ENCODE peak calls at places on chromosomes 6 and 20, in five cellular contexts. V, F, Q, B and H are unnamed samples.

GRCh38 chr6:141483561-141484061 is 649.1 kb upstream of the GJE1 start:
- DNase-seq in Q (no peak), V (no peak), B (no peak), F (peak), H (peak)

GRCh38 chr6:149925253-149925973 is 2.5 kb upstream of the RAET1G start:
- DNase-seq in V (peak), B (no peak), Q (peak), F (no peak), H (peak)

GRCh38 chr6:5525209-5525608 is 263.9 kb downstream of the FARS2 start:
- DNase-seq in F (no peak), V (no peak), B (no peak), Q (no peak), H (peak)

GRCh38 chr20:20712004-20712473 is 405 bp downstream of the RALGAPA2 start:
- DNase-seq in B (peak), Q (no peak), F (no peak), V (peak), H (no peak)

GRCh38 chr6:38378801-38379200 is 260.9 kb downstream of the BTBD9 start:
- DNase-seq in B (no peak), V (no peak), Q (no peak), F (no peak), H (no peak)

GRCh38 chr6:79718509-79719247 is 87.5 kb downstream of the SH3BGRL2 start:
- DNase-seq in B (no peak), F (no peak), Q (no peak), V (no peak), H (peak)

GRCh38 chr6:109222848-109223247 is 127.5 kb downstream of the CEP57L1 start:
- DNase-seq in F (no peak), V (no peak), Q (no peak), B (no peak), H (no peak)

GRCh38 chr6:14286144-14286543 is 168.6 kb downstream of the CD83 start:
- DNase-seq in V (no peak), F (peak), B (no peak), Q (peak), H (peak)

GRCh38 chr20:53901064-53901463 is 169.3 kb downstream of the BCAS1 start:
- DNase-seq in V (no peak), F (no peak), B (no peak), Q (no peak), H (peak)

GRCh38 chr6:150328744-150329400 is 39.9 kb upstream of the IYD start:
- DNase-seq in V (no peak), B (no peak), F (no peak), Q (no peak), H (no peak)

GRCh38 chr20:50242863-50243609 is 52.4 kb downstream of the CEBPB start:
- DNase-seq in B (no peak), F (no peak), V (no peak), Q (no peak), H (peak)

GRCh38 chr20:37999526-38000263 is 33.6 kb downstream of the TTI1 start:
- DNase-seq in B (no peak), F (no peak), V (no peak), Q (no peak), H (no peak)

GRCh38 chr6:5082487-5083306 is 2.4 kb upstream of the PPP1R3G start:
- DNase-seq in F (no peak), V (no peak), B (no peak), Q (no peak), H (peak)

GRCh38 chr6:38783436-38784228 is 68.5 kb downstream of the DNAH8 start:
- DNase-seq in B (no peak), F (no peak), Q (no peak), V (peak), H (no peak)

GRCh38 chr6:169589293-169589692 is 112.5 kb downstream of the WDR27 start:
- DNase-seq in Q (no peak), F (no peak), V (no peak), B (no peak), H (peak)

GRCh38 chr6:108260126-108260808 is 573 bp downstream of the SNX3 start:
- DNase-seq in Q (no peak), F (peak), B (peak), V (peak), H (peak)

GRCh38 chr6:26501482-26501986 is 1.4 kb downstream of the BTN1A1 start:
- DNase-seq in B (peak), Q (peak), F (no peak), V (peak), H (peak)

GRCh38 chr6:4301871-4302270 is 166.5 kb upstream of the ECI2 start:
- DNase-seq in B (no peak), F (no peak), V (no peak), Q (no peak), H (no peak)

GRCh38 chr6:107618672-107619071 is 128.8 kb downstream of the SOBP start:
- DNase-seq in B (no peak), F (no peak), Q (no peak), V (no peak), H (no peak)

GRCh38 chr6:168909288-168909687 is 344.4 kb downstream of the THBS2 start:
- DNase-seq in Q (no peak), B (no peak), F (no peak), V (no peak), H (no peak)

GRCh38 chr6:107030151-107030550 is 2.2 kb downstream of the MTRES1 start:
- DNase-seq in F (no peak), B (no peak), V (no peak), Q (no peak), H (no peak)

GRCh38 chr6:132020138-132020551 is 69.0 kb upstream of the CCN2 start:
- DNase-seq in F (no peak), V (no peak), Q (peak), B (no peak), H (peak)

GRCh38 chr20:41428285-41428684 is 61.7 kb upstream of the EMILIN3 start:
- DNase-seq in V (no peak), Q (no peak), F (peak), B (no peak), H (peak)

GRCh38 chr6:143581835-143582480 is 70.4 kb upstream of the FUCA2 start:
- DNase-seq in V (no peak), F (no peak), B (no peak), Q (no peak), H (peak)

GRCh38 chr6:37783831-37784584 is 35.5 kb upstream of the ZFAND3 start:
- DNase-seq in B (peak), F (no peak), V (peak), Q (peak), H (peak)

GRCh38 chr6:135627092-135627715 is 129.7 kb upstream of the AHI1 start:
- DNase-seq in B (no peak), Q (no peak), F (no peak), V (no peak), H (no peak)

GRCh38 chr6:149895702-149896310 is 2.1 kb downstream of the RAET1E start:
- DNase-seq in V (no peak), Q (no peak), B (no peak), F (no peak), H (peak)

GRCh38 chr20:8094845-8095244 is 37.2 kb upstream of the PLCB1 start:
- DNase-seq in F (no peak), Q (no peak), B (no peak), V (no peak), H (peak)

GRCh38 chr6:157273756-157274088 is 49.6 kb downstream of the TMEM242 start:
- DNase-seq in V (peak), B (peak), F (no peak), Q (peak), H (no peak)

GRCh38 chr20:1819311-1820136 is 75.7 kb upstream of the SIRPA start:
- DNase-seq in Q (no peak), F (no peak), B (no peak), V (no peak), H (no peak)

GRCh38 chr20:41086402-41087324 is 50.7 kb upstream of the PLCG1 start:
- DNase-seq in B (no peak), F (no peak), V (no peak), Q (no peak), H (no peak)

GRCh38 chr6:163392533-163392932 is 22.0 kb upstream of the QKI start:
- DNase-seq in B (peak), Q (no peak), V (no peak), F (no peak), H (peak)

GRCh38 chr6:169101036-169101805 is 152.4 kb downstream of the THBS2 start:
- DNase-seq in F (no peak), Q (no peak), V (no peak), B (no peak), H (no peak)

GRCh38 chr6:5124526-5124925 is 39.4 kb downstream of the PPP1R3G start:
- DNase-seq in F (no peak), V (no peak), B (no peak), Q (no peak), H (no peak)

GRCh38 chr6:133240511-133241087 is 558 bp upstream of the EYA4 start:
- DNase-seq in B (peak), F (no peak), V (peak), Q (peak), H (no peak)
- TF ChIP-seq CTCF in B (peak), F (peak), V (peak), Q (no peak), H (no peak)

DNA sequence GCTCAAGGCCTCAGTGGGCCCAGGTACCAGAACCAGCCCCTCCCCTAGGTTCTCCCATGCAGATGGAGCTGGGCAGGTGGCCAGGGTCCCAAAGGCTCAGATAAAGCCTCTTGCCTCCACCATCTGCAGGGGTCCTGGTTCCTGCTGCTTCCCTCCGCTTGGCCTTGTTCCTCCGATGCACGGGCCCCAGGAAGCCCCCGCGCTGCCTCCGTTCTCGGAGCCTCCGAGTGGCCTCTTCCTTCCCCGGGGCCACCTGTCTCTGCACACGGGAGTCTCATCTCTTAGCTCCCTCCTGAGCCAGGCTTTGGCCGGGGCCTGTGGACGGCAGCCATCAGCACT is 1.9 kb upstream of the PTK6 start:
- DNase-seq in F (no peak), B (no peak), V (no peak), Q (no peak), H (no peak)
- H3K4me3 ChIP-seq in F (no peak), B (no peak), V (no peak), Q (no peak), H (no peak)

DNA sequence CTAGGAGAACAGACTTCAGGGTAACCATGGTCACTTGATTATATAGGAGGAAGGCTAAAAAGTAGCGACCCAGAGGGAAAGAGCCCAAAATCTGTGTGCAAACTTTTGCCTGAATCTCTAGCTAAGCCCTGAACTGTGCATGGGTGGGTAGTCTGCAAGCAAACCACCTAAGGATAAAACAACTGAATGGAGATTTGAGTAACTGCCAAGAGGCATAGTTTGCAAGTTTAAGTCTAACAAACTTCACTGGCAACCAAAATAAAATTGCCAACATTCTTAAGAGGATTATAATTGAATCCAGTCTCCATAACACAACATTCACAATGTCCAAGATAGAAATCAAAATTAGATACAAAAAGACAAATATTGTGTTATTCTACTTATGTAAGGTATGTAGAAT is 192.0 kb upstream of the PLN start:
- DNase-seq in F (peak), V (no peak), B (no peak), Q (no peak), H (no peak)
- TF ChIP-seq CTCF in F (no peak), V (no peak), B (no peak), Q (no peak), H (no peak)

DNA sequence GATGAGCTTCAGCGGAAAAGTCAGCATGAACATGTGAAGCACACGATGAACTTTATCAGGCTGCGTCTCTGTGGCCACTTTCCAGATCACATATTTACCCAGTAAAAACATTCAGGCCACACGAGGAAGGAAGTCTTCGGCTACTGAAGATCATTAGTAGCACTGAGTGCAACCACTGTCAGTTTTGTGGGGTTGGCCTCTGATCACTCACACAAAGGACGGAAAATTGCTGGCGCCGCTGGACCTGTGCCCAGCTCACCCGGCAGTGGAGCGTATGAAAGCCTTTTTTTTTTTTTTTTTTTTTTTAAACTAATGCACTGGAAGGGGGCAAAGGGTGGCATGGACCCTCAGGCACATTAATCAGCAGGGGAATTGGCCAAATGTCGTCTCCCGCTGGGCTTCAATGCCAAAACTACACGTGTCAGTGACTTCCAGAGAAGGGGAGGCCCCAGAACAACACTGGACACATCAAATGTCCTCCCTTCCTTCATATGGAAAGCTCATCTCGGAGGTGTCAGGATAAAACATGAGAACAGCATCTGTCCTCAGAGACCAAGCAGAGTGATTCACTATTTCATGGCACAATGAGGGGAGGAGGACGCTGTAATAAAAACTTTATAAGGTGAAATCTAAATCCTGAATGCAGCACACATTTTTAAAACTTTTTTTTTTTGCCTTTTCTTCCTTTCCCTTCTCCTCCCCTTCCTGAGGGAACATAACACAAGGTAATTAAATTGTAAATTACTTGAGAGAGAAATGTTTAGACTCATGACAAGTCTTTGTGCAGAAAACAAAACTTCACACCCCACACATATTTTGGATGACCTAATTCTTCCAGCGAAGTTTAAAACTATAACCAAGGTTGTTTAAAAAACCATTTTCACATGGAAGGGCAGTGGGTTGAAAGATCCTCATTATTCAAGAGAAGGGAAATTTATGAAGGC is 223.4 kb downstream of the FOXC1 start:
- DNase-seq in F (no peak), B (no peak), Q (peak), V (no peak), H (peak)
- H3K4me3 ChIP-seq in F (no peak), B (no peak), Q (no peak), V (no peak), H (no peak)

DNA sequence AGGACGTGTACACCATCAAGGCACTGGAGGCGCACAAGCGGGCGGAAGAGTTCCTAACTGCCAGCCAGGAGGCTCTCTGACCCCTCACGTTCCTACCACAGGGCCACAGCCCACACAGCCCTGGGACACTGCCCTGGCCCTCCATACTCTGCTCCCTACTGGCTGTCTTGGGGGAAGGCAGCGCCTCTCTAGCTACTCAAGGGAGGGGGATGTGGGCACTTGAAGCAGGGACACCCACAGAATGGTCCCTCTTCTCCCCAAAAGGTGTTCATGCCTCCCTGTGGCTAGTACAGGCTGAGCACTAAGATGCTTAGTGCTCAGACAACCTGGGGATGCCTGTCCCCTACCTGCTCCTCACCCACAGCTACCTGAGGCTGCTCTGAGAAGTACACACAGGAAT is 2.5 kb downstream of the MEA1 start:
- DNase-seq in F (no peak), V (peak), Q (no peak), B (no peak), H (no peak)
- TF ChIP-seq CTCF in F (no peak), V (no peak), Q (no peak), B (no peak), H (no peak)

GRCh38 chr6:73558624-73559398 is 38.0 kb upstream of the EEF1A1 start:
- DNase-seq in F (no peak), B (no peak), V (peak), Q (no peak), H (no peak)

GRCh38 chr6:73556796-73557195 is 36.0 kb upstream of the EEF1A1 start:
- DNase-seq in F (no peak), Q (no peak), B (no peak), V (no peak), H (no peak)

GRCh38 chr6:73564578-73565345 is 43.9 kb upstream of the EEF1A1 start:
- DNase-seq in Q (no peak), F (no peak), B (no peak), V (no peak), H (no peak)

GRCh38 chr6:73562557-73562956 is 41.7 kb upstream of the EEF1A1 start:
- DNase-seq in Q (no peak), V (no peak), F (no peak), B (no peak), H (no peak)

DNA sequence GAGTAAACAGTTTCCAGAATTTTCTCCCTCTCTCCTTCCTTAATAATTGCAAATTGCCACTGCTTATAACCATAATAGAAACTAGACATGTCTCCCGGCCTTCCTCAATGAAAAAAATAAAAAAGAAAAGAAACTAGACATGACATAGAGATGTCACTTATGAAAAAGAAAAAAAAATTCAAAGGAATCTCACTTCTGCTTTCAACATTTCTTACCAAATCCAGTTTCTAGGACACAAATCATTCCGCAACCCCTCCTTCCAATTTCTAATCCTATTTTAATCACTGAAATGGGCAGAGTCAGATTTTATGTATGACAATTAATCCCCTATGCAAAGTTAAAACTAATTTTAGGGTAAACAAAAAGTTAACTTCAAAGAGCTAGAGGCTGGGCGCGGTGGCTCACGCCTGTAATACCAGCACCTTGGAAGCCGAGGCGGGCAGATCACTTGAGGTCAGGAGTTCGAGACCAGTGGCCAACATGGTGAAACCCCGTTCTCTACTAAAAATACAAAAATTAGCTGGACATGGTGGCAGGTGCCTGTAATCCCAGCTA is 40.1 kb upstream of the EEF1A1 start:
- DNase-seq in B (no peak), Q (no peak), F (no peak), V (no peak), H (no peak)
- H3K4me3 ChIP-seq in B (no peak), Q (no peak), F (no peak), V (no peak), H (no peak)

GRCh38 chr20:24303393-24303792 is 166.0 kb upstream of the SYNDIG1 start:
- DNase-seq in Q (no peak), B (no peak), F (no peak), V (peak), H (no peak)
- TF ChIP-seq CTCF in Q (no peak), B (no peak), F (no peak), V (peak), H (no peak)

DNA sequence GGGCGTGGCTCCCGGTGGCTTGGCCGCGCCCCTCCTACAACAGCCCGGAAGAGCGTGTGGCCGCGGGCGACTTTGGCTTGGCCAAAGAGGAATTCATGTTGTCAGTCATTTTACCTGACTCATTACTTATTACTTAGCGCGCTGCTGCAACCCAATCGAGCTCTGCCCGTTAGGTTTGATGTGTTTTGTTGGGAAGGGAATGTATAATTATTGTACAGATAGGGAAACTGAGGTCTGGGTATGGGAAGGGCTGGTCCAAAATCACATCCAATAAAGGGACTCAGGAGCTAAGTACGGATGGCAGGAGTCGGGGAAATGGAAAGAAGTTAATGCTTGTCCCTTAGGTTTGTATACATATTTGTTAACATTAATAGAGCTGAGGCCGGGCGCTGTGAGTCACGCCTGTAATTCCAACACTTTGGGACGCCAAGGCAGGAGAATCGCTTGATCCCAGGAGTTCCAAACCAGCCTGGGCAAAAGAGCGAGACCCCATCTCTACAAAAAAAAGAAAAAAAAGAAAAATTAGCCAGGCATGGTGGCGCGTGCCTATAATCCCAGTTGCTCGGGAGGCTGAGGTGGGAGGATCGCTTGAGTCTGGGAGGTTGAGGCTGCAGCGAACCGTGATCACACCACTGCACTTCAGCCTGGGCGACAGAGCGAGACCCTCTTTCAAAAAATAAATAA is 639 bp upstream of the ZNF335 start:
- DNase-seq in B (no peak), Q (no peak), V (no peak), F (no peak), H (no peak)
- H3K4me3 ChIP-seq in B (peak), Q (peak), V (peak), F (peak), H (peak)

GRCh38 chr6:137653698-137654059 is 159.5 kb upstream of the OLIG3 start:
- DNase-seq in B (no peak), F (no peak), V (no peak), Q (no peak), H (no peak)
- TF ChIP-seq CTCF in B (no peak), F (no peak), V (no peak), Q (no peak), H (no peak)